ENCODE peak calls at places on chromosomes 11 and 22, in six cellular contexts. W is adrenal gland, L is A549, T is HCT116, Q is AG09309, I is neuronal stem cell. C is an unnamed sample.

GRCh38 chr22:44935724-44936123 is 74.1 kb downstream of the PHF21B start:
- DNase-seq in Q (no peak), T (no peak), L (no peak), I (no peak), W (no peak), C (no peak)

GRCh38 chr11:45777127-45777969 is 27.6 kb upstream of the SLC35C1 start:
- DNase-seq in Q (no peak), I (no peak), L (no peak), W (no peak), T (no peak), C (no peak)

GRCh38 chr22:47995718-47996117 is 1233.3 kb downstream of the TBC1D22A start:
- DNase-seq in L (no peak), Q (no peak), T (no peak), W (no peak), I (no peak), C (no peak)

GRCh38 chr22:49400866-49401598 is 426.6 kb downstream of the BRD1 start:
- DNase-seq in W (no peak), L (no peak), I (no peak), Q (no peak), T (no peak), C (no peak)

GRCh38 chr11:30653606-30654005 is 67.5 kb upstream of the MPPED2 start:
- DNase-seq in I (no peak), Q (no peak), T (no peak), L (no peak), W (no peak), C (no peak)

GRCh38 chr11:71397328-71397860 is 50.8 kb downstream of the DHCR7 start:
- DNase-seq in Q (no peak), L (no peak), I (no peak), W (no peak), T (no peak), C (no peak)

GRCh38 chr22:19232620-19233019 is 54.1 kb upstream of the SLC25A1 start:
- DNase-seq in L (no peak), T (no peak), Q (no peak), W (no peak), I (no peak), C (no peak)

GRCh38 chr11:444397-445144 is 2.8 kb upstream of the ANO9 start:
- DNase-seq in Q (no peak), T (no peak), L (no peak), I (no peak), W (no peak), C (peak)

GRCh38 chr11:11171854-11172253 is 181.2 kb downstream of the CSNK2A3 start:
- DNase-seq in I (no peak), T (no peak), L (no peak), Q (no peak), W (no peak), C (no peak)

GRCh38 chr22:44702479-44703219 is 645 bp downstream of the PRR5 start:
- DNase-seq in Q (no peak), I (peak), L (no peak), T (no peak), W (no peak), C (no peak)

GRCh38 chr11:69662021-69662698 is 13.0 kb downstream of the LTO1 start:
- DNase-seq in W (no peak), T (no peak), Q (no peak), L (peak), I (no peak), C (peak)

GRCh38 chr22:35729309-35729698 is 11.6 kb downstream of the APOL5 start:
- DNase-seq in T (no peak), Q (no peak), L (no peak), W (no peak), I (no peak), C (no peak)

GRCh38 chr11:114142646-114143045 is 83.1 kb downstream of the ZBTB16 start:
- DNase-seq in W (no peak), T (no peak), L (no peak), Q (no peak), I (no peak), C (no peak)
- H3K4me3 ChIP-seq in W (no peak), T (no peak), L (no peak), Q (no peak), I (no peak), C (no peak)

GRCh38 chr11:65654375-65655349 is 8.1 kb downstream of the RELA start:
- DNase-seq in I (no peak), T (no peak), W (peak), Q (no peak), L (no peak), C (peak)

GRCh38 chr11:65651589-65652510 is 10.9 kb downstream of the RELA start:
- DNase-seq in T (no peak), I (no peak), L (no peak), W (peak), Q (no peak), C (peak)

GRCh38 chr11:65652511-65653228 is 10.0 kb downstream of the RELA start:
- DNase-seq in I (peak), Q (peak), L (peak), W (peak), T (peak), C (peak)

GRCh38 chr11:65655570-65656332 is 7.0 kb downstream of the RELA start:
- DNase-seq in W (peak), L (no peak), Q (no peak), T (no peak), I (no peak), C (peak)

DNA sequence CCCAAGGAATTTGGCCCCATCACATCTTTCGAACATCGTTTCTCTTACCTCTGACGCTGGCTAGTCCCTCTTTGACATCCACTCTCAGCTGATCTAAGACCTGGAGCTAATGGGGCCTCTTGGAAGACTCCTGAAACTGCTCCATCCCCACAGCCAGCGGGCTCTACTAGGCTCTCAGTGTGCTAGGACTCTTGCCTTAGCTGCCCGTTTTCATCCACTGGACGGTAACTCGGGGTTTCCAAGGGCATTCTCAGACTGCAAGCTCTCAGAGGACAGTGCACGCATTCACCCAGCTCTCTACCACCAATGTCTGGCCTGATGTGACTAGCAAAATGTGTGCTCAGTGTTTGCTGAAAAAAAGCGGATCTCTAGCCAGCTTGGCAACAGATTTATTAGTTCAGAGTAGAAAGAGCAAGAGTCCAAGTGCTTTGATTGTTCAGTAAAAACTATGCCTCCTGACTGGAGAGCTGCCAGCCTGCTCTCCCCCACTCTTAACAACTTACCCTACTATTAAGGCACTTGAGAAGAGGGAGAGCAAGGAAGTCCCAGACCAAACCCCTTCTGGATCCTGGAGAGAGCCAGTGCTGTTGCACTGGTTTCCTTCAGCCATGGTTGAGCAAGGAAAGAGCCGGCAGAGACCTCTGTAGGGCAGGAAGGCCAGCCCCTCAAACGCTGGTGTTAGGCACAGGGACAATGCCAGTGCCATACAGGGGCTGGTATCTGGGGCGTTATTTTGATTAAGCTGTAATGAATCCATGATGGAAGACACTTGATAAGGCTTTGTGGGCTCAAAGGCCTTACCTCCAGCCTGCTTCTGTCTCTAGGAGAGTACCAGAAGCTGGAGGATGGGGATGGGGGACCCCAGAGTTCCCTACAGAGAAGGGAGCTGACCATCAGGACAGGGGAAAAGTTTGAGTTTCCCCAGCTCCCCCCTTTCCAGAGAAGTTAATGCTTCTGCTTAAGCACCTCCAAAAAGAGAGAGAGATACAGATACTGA is 9.2 kb downstream of the RELA start:
- DNase-seq in Q (no peak), L (no peak), I (no peak), T (no peak), W (peak), C (no peak)
- H3K4me3 ChIP-seq in Q (peak), L (peak), I (peak), T (peak), W (peak), C (peak)

GRCh38 chr11:63569570-63569969 is 6.4 kb upstream of the PLAAT2 start:
- DNase-seq in L (no peak), Q (no peak), T (no peak), I (no peak), W (no peak), C (no peak)

GRCh38 chr11:63572026-63572688 is 9.0 kb upstream of the PLAAT2 start:
- DNase-seq in I (no peak), L (no peak), Q (no peak), T (no peak), W (no peak), C (no peak)

GRCh38 chr11:63574856-63575602 is 11.8 kb upstream of the PLAAT2 start:
- DNase-seq in W (peak), Q (no peak), I (no peak), T (no peak), L (no peak), C (peak)

GRCh38 chr11:63573881-63574855 is 11.0 kb upstream of the PLAAT2 start:
- DNase-seq in L (no peak), T (no peak), Q (peak), I (no peak), W (peak), C (peak)
- H3K4me3 ChIP-seq in L (no peak), T (no peak), Q (peak), I (no peak), W (peak), C (peak)

DNA sequence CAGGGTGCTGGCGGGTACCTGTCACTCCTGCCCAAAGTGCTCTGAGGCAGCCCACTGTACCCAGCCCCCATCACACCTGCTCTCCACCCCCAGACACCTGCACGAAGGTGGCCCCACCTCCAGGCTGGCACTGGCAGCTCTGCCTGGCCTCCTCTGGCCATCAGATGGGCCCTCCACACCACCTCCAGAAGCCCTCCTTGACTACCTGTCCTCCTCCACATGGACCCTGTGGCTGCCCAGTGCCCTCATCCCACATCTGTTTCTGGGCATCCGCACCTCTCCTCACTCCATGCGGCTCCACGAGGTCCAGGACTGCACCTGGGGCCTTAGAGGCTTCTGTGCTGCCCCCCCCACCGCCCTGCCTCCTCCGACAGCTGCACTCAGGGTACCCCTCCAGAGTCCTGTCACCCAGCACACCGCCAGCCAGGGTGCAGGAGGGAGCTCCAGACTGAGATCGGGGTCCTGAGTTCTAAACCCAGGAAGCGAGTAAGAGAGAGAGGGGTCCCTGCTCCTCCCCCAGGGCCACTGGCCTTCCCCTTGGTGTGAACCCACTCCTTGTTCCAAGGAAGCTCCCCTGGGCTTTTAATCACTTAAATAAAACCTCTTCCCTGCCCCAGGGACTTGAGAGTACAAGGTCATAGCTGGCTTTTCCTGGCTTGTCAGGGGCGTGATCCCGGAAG is 1.7 kb downstream of the CTSD start:
- DNase-seq in I (no peak), T (no peak), W (peak), Q (no peak), L (no peak), C (peak)
- H3K4me3 ChIP-seq in I (no peak), T (peak), W (peak), Q (no peak), L (peak), C (peak)